ENCODE peak calls at places on chromosomes 12 and 14, in nine cellular contexts. O is caudate nucleus, K is transverse colon, M is H54, Q is amniotic stem cell, F is DMS153, P is HT-29, L is iris pigment epithelial cell, C is stomach. E is an unnamed sample.

GRCh38 chr12:39417916-39418315 is 25.0 kb downstream of the KIF21A start:
- DNase-seq in K (no peak), F (no peak), C (no peak), L (peak), P (no peak), Q (no peak), M (no peak), O (no peak), E (no peak)

GRCh38 chr14:74593241-74593985 is 18.6 kb downstream of the LTBP2 start:
- DNase-seq in P (no peak), M (no peak), L (peak), Q (no peak), K (no peak), F (no peak), C (no peak), O (no peak), E (no peak)

GRCh38 chr12:66290716-66291200 is 11.5 kb upstream of the HELB start:
- DNase-seq in C (no peak), O (no peak), F (no peak), P (no peak), K (no peak), L (no peak), M (no peak), Q (no peak), E (no peak)

GRCh38 chr14:22252591-22253178 is 336.3 kb downstream of the DAD1 start:
- DNase-seq in M (no peak), O (no peak), C (no peak), K (no peak), Q (no peak), P (no peak), L (no peak), F (no peak), E (no peak)

GRCh38 chr14:89428556-89429196 is 11.6 kb upstream of the FOXN3 start:
- DNase-seq in C (no peak), O (no peak), K (no peak), F (peak), P (no peak), L (no peak), M (no peak), Q (no peak), E (no peak)

GRCh38 chr14:90554341-90554740 is 157.5 kb downstream of the CALM1 start:
- DNase-seq in C (peak), O (peak), F (peak), M (no peak), P (no peak), L (no peak), K (no peak), Q (no peak), E (no peak)

GRCh38 chr12:28870839-28871440 is 278.1 kb upstream of the FAR2 start:
- DNase-seq in C (no peak), K (no peak), O (no peak), M (no peak), F (no peak), L (peak), Q (no peak), P (no peak), E (no peak)

GRCh38 chr12:100868487-100868886 is 73.9 kb downstream of the ANO4 start:
- DNase-seq in Q (no peak), O (no peak), C (no peak), F (no peak), L (peak), P (no peak), M (peak), K (no peak), E (no peak)

GRCh38 chr12:16844875-16845274 is 238.9 kb upstream of the LMO3 start:
- DNase-seq in P (peak), Q (no peak), O (no peak), K (no peak), C (no peak), M (no peak), L (no peak), F (no peak), E (no peak)

GRCh38 chr12:69476276-69477017 is 6.3 kb downstream of the FRS2 start:
- DNase-seq in L (no peak), P (no peak), F (no peak), M (no peak), Q (no peak), K (no peak), O (no peak), C (no peak), E (no peak)

GRCh38 chr14:61561657-61562276 is 133.5 kb upstream of the HIF1A start:
- DNase-seq in K (peak), F (peak), P (peak), C (peak), O (no peak), M (no peak), L (peak), Q (peak), E (peak)

GRCh38 chr12:114694436-114695304 is 10.7 kb upstream of the TBX3 start:
- DNase-seq in L (no peak), M (no peak), Q (no peak), P (no peak), C (no peak), K (no peak), F (no peak), O (no peak), E (no peak)

GRCh38 chr12:108833757-108834472 is 23.5 kb downstream of the SSH1 start:
- DNase-seq in M (no peak), Q (no peak), L (peak), C (no peak), O (no peak), P (no peak), K (peak), F (no peak), E (no peak)

GRCh38 chr14:103696466-103697071 is 18.7 kb downstream of the XRCC3 start:
- DNase-seq in C (no peak), K (peak), M (no peak), O (no peak), P (no peak), L (peak), F (no peak), Q (no peak), E (no peak)

GRCh38 chr14:40467969-40468368 is 1035.7 kb upstream of the FBXO33 start:
- DNase-seq in L (no peak), C (no peak), M (no peak), O (no peak), P (no peak), F (no peak), Q (no peak), K (no peak), E (no peak)

GRCh38 chr12:100672075-100672592 is 98.7 kb downstream of the GAS2L3 start:
- DNase-seq in F (no peak), K (peak), Q (no peak), P (peak), L (no peak), C (no peak), M (peak), O (no peak), E (no peak)

GRCh38 chr12:3034067-3034750 is 43.0 kb upstream of the TSPAN9 start:
- DNase-seq in L (peak), P (peak), F (peak), M (peak), O (peak), K (peak), Q (peak), C (peak), E (no peak)

GRCh38 chr12:80877706-80878384 is 59.9 kb downstream of the LIN7A start:
- DNase-seq in M (no peak), K (no peak), O (no peak), Q (no peak), L (peak), F (no peak), C (no peak), P (no peak), E (no peak)

GRCh38 chr12:90290980-90291975 is 582.6 kb upstream of the ATP2B1 start:
- DNase-seq in P (no peak), F (no peak), C (no peak), O (no peak), K (no peak), M (no peak), Q (no peak), L (no peak), E (no peak)

GRCh38 chr12:79725987-79726386 is 35.2 kb upstream of the PAWR start:
- DNase-seq in K (no peak), M (peak), O (no peak), Q (peak), P (no peak), F (no peak), C (no peak), L (peak), E (peak)

GRCh38 chr12:113003631-113004030 is 25.3 kb downstream of the OAS2 start:
- DNase-seq in C (no peak), M (no peak), Q (no peak), K (no peak), F (no peak), O (no peak), P (no peak), L (no peak), E (no peak)

GRCh38 chr14:22847661-22848341 is 11.4 kb downstream of the MMP14 start:
- DNase-seq in F (no peak), P (no peak), M (no peak), L (peak), K (no peak), Q (no peak), O (no peak), C (no peak), E (no peak)

GRCh38 chr12:121668750-121669524 is 517 bp downstream of the MORN3 start:
- DNase-seq in P (no peak), C (peak), O (no peak), M (no peak), Q (no peak), L (peak), K (peak), F (no peak), E (peak)

GRCh38 chr12:76623929-76624328 is 64.4 kb upstream of the OSBPL8 start:
- DNase-seq in C (no peak), L (peak), M (no peak), F (peak), K (peak), O (no peak), Q (no peak), P (no peak), E (no peak)

GRCh38 chr14:96576359-96576758 is 74.2 kb downstream of the PAPOLA start:
- DNase-seq in K (no peak), L (no peak), O (no peak), F (no peak), Q (no peak), P (no peak), C (no peak), M (no peak), E (no peak)

GRCh38 chr12:90854136-90854689 is 100.8 kb downstream of the CCER1 start:
- DNase-seq in C (no peak), F (peak), K (no peak), O (no peak), P (peak), L (peak), Q (peak), M (peak), E (no peak)

GRCh38 chr12:123118397-123118945 is 32.4 kb downstream of the PITPNM2 start:
- DNase-seq in O (no peak), P (no peak), F (peak), C (no peak), L (no peak), M (no peak), Q (no peak), K (peak), E (no peak)

GRCh38 chr12:105949391-105949790 is 189.4 kb downstream of the NUAK1 start:
- DNase-seq in P (no peak), O (no peak), F (no peak), K (no peak), Q (no peak), L (no peak), M (no peak), C (no peak), E (no peak)

GRCh38 chr12:10285919-10286318 is 21.8 kb upstream of the KLRD1 start:
- DNase-seq in L (no peak), K (peak), C (no peak), Q (no peak), M (no peak), P (no peak), F (no peak), O (no peak), E (no peak)

GRCh38 chr12:57614178-57614947 is 3.1 kb downstream of the ARHGEF25 start:
- DNase-seq in K (no peak), F (no peak), M (no peak), O (no peak), Q (no peak), C (no peak), L (peak), P (no peak), E (no peak)

E was measured in PC-9.